ENCODE peak calls at places on chromosome X, in seven cellular contexts. W is NB4, B is tibial artery, R is heart right ventricle, G is suprapubic skin, D is fibroblast of villous mesenchyme, M is body of pancreas. P is an unnamed sample.

GRCh38 chrX:49910344-49910743 is 12.1 kb upstream of the CLCN5 start:
- DNase-seq in W (no peak), B (no peak), R (no peak), G (no peak), D (no peak), M (no peak), P (no peak)

GRCh38 chrX:21373637-21374162 is 518 bp upstream of the CNKSR2 start:
- DNase-seq in W (no peak), B (no peak), R (peak), G (no peak), D (no peak), M (no peak), P (no peak)

GRCh38 chrX:51336584-51336983 is 4.0 kb downstream of the NUDT10 start:
- DNase-seq in W (peak), B (no peak), R (no peak), G (no peak), D (peak), M (peak), P (no peak)

GRCh38 chrX:73850124-73851013 is 287.4 kb downstream of the CHIC1 start:
- DNase-seq in W (peak), B (no peak), R (no peak), G (no peak), D (peak), M (peak), P (no peak)

GRCh38 chrX:43703211-43703791 is 47.2 kb downstream of the MAOA start:
- DNase-seq in W (no peak), B (no peak), R (no peak), G (no peak), D (peak), M (no peak), P (no peak)

GRCh38 chrX:49282647-49283011 is 13.0 kb downstream of the PPP1R3F start:
- DNase-seq in W (peak), B (no peak), R (no peak), G (no peak), D (peak), M (peak), P (no peak)

GRCh38 chrX:21883258-21883657 is 27.5 kb downstream of the YY2 start:
- DNase-seq in W (no peak), B (peak), R (no peak), G (no peak), D (peak), M (no peak), P (no peak)

GRCh38 chrX:9988762-9989161 is 21.6 kb downstream of the CLDN34 start:
- DNase-seq in W (no peak), B (no peak), R (no peak), G (no peak), D (no peak), M (no peak), P (no peak)

GRCh38 chrX:32562261-32562660 is 649.1 kb downstream of the DMD start:
- DNase-seq in W (no peak), B (no peak), R (no peak), G (no peak), D (no peak), M (no peak), P (no peak)

GRCh38 chrX:137569470-137569891 is 3.6 kb downstream of the ZIC3 start:
- DNase-seq in W (no peak), B (no peak), R (no peak), G (no peak), D (no peak), M (no peak), P (no peak)

GRCh38 chrX:54530358-54530900 is 410 bp downstream of the GNL3L start:
- DNase-seq in W (no peak), B (no peak), R (no peak), G (no peak), D (peak), M (no peak), P (no peak)

GRCh38 chrX:80766916-80767315 is 42.8 kb downstream of the BRWD3 start:
- DNase-seq in W (no peak), B (no peak), R (no peak), G (no peak), D (no peak), M (no peak), P (no peak)

GRCh38 chrX:41688835-41689234 is at the start of gene GPR34:
- DNase-seq in W (peak), B (peak), R (no peak), G (no peak), D (no peak), M (no peak), P (no peak)

GRCh38 chrX:2640436-2641150 is 50.5 kb upstream of the CD99 start:
- DNase-seq in W (no peak), B (no peak), R (no peak), G (no peak), D (no peak), M (no peak), P (no peak)

GRCh38 chrX:79169484-79169883 is 25.0 kb downstream of the GPR174 start:
- DNase-seq in W (no peak), B (no peak), R (no peak), G (no peak), D (no peak), M (no peak), P (no peak)

GRCh38 chrX:153310901-153311300 is 10.7 kb downstream of the PNMA6F start:
- DNase-seq in W (no peak), B (no peak), R (no peak), G (no peak), D (no peak), M (no peak), P (no peak)

GRCh38 chrX:44954562-44954961 is 81.6 kb downstream of the KDM6A start:
- DNase-seq in W (no peak), B (no peak), R (no peak), G (no peak), D (no peak), M (no peak), P (no peak)

GRCh38 chrX:72121381-72121780 is 10.3 kb downstream of the RTL5 start:
- DNase-seq in W (peak), B (peak), R (peak), G (no peak), D (peak), M (no peak), P (no peak)

DNA sequence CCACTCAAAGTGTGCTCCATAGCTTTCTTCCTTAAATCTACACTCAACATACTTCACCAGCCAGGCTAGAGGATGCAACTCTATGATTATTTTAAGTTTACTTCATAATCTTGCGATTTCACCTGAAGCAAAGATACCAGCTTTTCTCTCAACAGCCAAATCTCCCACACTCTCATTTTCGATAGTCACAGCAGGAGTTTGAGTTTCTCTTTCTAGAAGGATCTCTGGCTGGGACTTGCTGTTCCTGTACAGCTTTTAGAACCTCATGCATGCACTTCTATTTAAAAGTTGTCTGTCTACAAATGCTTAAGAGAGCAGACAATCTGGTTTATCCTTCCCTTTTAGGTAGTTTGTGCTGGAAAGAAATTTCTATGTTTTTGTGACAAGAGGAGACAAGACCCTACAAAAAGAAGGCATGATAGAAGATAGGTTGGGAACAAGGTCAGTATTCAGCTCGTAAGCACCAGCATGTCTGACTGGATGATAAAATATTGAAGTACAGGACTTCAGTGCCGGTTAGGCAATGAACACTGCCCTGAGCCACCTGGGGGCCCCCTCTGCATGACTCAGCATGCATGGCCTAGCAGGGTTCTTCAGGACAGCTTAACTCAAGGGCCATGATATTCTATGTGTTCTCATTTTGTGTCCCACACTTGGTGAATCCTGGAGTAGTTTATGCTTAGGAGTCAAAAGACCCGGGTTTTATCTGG is 65.6 kb downstream of the ATXN3L start:
- DNase-seq in W (peak), B (no peak), R (no peak), G (no peak), D (peak), M (peak), P (no peak)
- TF ChIP-seq CTCF in W (peak), B (no peak), R (no peak), G (no peak), D (peak), M (peak), P (peak)

DNA sequence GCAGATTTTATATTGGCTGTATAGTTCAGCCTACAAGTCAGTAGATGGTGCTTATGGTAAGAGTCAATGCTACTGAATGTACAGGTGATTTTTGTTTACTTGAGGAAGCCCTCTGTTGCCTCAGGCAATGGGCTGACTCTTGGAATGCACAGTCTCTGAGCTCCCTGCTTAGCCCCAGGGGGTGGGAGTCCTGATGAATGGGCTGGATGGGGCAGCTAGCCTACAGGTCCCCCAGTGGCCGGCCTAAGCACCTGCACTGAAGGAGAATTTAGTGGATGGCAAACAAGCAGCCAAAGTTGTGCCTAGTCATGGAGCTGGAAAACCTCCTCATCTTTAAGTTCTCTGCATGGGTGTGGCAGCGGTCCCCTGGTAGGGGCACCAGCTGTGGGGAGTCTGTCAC is 101.8 kb upstream of the CXorf51B start:
- DNase-seq in W (no peak), B (no peak), R (no peak), G (no peak), D (no peak), M (no peak), P (no peak)
- TF ChIP-seq CTCF in W (no peak), B (no peak), R (no peak), G (no peak), D (no peak), M (no peak), P (no peak)

GRCh38 chrX:134144231-134144630 is 92.8 kb upstream of the CCDC160 start:
- DNase-seq in W (peak), B (no peak), R (no peak), G (no peak), D (peak), M (no peak), P (no peak)
- TF ChIP-seq CTCF in W (peak), B (no peak), R (no peak), G (no peak), D (peak), M (no peak), P (peak)

DNA sequence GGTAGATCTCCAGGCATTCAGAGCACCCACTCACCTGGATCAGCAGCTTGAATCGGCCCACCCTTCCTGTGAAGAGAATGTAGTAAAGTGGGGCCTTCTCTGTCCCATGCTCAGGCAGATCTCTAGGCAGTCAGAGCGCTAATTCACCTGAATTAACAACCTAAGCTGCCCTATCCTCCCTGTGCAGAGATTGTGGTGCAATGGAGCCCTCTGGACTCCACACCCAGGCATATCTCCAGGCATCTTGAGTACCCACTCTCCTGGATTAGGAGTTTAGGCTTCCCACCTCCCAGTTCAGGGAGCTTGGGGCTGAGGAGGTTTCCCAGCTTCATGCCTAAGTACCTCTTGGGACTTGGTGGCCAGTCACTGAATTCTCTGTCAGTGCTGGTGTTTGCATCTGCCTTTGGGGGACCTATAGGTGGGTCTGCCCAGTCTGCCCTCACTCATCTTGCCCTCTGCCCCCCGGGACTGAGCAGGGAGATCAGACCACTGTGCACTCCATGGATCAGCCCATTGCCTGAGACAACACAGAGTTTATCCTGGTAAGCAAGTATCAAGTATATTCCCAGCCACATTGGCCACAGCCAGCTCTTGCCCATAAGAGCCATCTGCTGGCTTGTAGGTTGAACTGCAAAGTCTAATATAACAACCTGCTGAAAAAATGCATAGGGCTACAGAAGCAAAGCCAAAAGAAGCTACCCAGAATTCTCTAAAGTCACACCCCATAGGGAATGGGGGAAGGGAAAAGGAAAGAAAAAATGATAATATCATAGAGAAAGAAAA is 372.9 kb downstream of the KLHL13 start:
- DNase-seq in W (peak), B (no peak), R (no peak), G (no peak), D (no peak), M (peak), P (no peak)
- TF ChIP-seq CTCF in W (peak), B (no peak), R (peak), G (no peak), D (no peak), M (peak), P (peak)

P was measured in chondrocyte.